ENCODE peak calls at places on chromosome 5, in seven cellular contexts. B, N, G, Z, I, H and Q are unnamed samples.

GRCh38 chr5:57754616-57755015 is 272.0 kb upstream of the ACTBL2 start:
- DNase-seq in N (peak; percentile 73), Z (no peak), I (no peak), H (no peak), B (no peak), G (no peak), Q (no peak)

GRCh38 chr5:111930905-111931461 is 174.0 kb upstream of the NREP start:
- DNase-seq in N (peak; percentile 77), G (no peak), B (no peak), I (no peak), Z (no peak), H (no peak), Q (no peak)

GRCh38 chr5:133848306-133848924 is 120.0 kb downstream of the C5orf15 start:
- DNase-seq in H (peak; percentile 20), I (no peak), B (no peak), G (no peak), Z (no peak), N (no peak), Q (no peak)

GRCh38 chr5:127919006-127919796 is 164.4 kb upstream of the SLC12A2 start:
- DNase-seq in N (no peak), G (no peak), Z (no peak), H (no peak), I (no peak), B (no peak), Q (no peak)

GRCh38 chr5:101677961-101678360 is 618.1 kb downstream of the SLCO4C1 start:
- DNase-seq in B (no peak), H (no peak), Z (no peak), N (no peak), I (no peak), G (no peak), Q (no peak)

GRCh38 chr5:72397836-72398235 is 77.7 kb downstream of the PTCD2 start:
- DNase-seq in B (no peak), I (no peak), G (no peak), N (no peak), Z (no peak), H (no peak), Q (no peak)

GRCh38 chr5:142894749-142895148 is 124.6 kb downstream of the ARHGAP26 start:
- DNase-seq in N (peak; percentile 80), B (no peak), I (no peak), G (no peak), H (peak; percentile 25), Z (no peak), Q (no peak)

GRCh38 chr5:68289576-68289975 is 74.0 kb downstream of the PIK3R1 start:
- DNase-seq in I (no peak), B (no peak), G (no peak), Z (no peak), N (no peak), H (no peak), Q (no peak)

GRCh38 chr5:60076746-60077145 is 183.2 kb upstream of the PDE4D start:
- DNase-seq in G (no peak), I (no peak), H (no peak), B (no peak), N (no peak), Z (no peak), Q (no peak)

GRCh38 chr5:90983148-90983547 is 400.0 kb downstream of the ARRDC3 start:
- DNase-seq in G (no peak), B (peak; percentile 51), I (peak; percentile 47), Z (no peak), H (peak; percentile 66), N (peak; percentile 84), Q (no peak)

GRCh38 chr5:159916841-159917761 is 819 bp downstream of the ADRA1B start:
- DNase-seq in G (no peak), Z (no peak), H (no peak), B (peak; percentile 39), N (no peak), I (no peak), Q (no peak)

GRCh38 chr5:126054593-126055347 is 368.4 kb upstream of the GRAMD2B start:
- DNase-seq in N (no peak), H (no peak), I (no peak), B (no peak), Z (no peak), G (no peak), Q (no peak)

GRCh38 chr5:17037751-17038150 is 101.7 kb upstream of the MYO10 start:
- DNase-seq in I (no peak), B (no peak), Z (no peak), N (peak; percentile 65), G (no peak), H (no peak), Q (no peak)

GRCh38 chr5:38148021-38148625 is 110.2 kb upstream of the EGFLAM start:
- DNase-seq in G (no peak), I (no peak), B (no peak), H (peak; percentile 99), N (no peak), Z (no peak), Q (no peak)

GRCh38 chr5:142929602-142930001 is 159.4 kb downstream of the ARHGAP26 start:
- DNase-seq in B (no peak), N (no peak), Z (no peak), H (no peak), G (no peak), I (no peak), Q (no peak)

GRCh38 chr5:32144637-32145207 is 29.4 kb downstream of the GOLPH3 start:
- DNase-seq in H (no peak), B (no peak), I (no peak), N (no peak), G (no peak), Z (no peak), Q (no peak)

DNA sequence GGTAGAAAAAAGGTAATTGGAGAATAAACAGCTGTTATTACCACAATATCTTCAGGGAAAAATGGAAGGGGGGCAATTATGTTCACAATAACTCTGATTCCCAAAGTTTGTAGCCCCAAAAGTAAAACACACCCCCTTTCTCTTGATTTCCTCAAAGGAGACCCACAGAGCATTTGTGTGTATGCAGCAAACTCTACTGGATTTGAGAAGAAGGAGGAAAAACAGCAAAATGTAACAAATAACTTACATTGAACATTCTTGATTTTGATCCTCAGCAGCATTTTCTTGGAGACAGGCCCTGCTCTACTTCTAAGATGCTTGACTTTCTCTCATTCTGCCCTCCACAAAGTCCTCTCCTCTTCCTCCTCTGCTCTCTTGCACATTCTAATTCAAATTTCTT is 420.8 kb upstream of the EDIL3 start:
- DNase-seq in Z (no peak), H (no peak), I (no peak), G (no peak), B (no peak), N (no peak), Q (no peak)
- TF ChIP-seq CEBPB in Z (no peak), H (no peak), I (no peak), G (no peak), B (no peak), N (no peak), Q (no peak)

GRCh38 chr5:33631139-33631538 is 190.4 kb downstream of the TARS1 start:
- DNase-seq in N (no peak), G (no peak), H (no peak), Z (no peak), I (no peak), B (no peak), Q (no peak)

GRCh38 chr5:33639478-33639877 is 198.7 kb downstream of the TARS1 start:
- DNase-seq in G (no peak), B (no peak), I (no peak), N (no peak), H (no peak), Z (no peak), Q (no peak)

GRCh38 chr5:33631786-33632185 is 191.0 kb downstream of the TARS1 start:
- DNase-seq in H (no peak), I (no peak), Z (no peak), B (no peak), N (peak; percentile 21), G (no peak), Q (peak; percentile 76)

GRCh38 chr5:33641722-33642505 is 201.1 kb downstream of the TARS1 start:
- DNase-seq in G (no peak), Z (no peak), I (no peak), H (no peak), N (peak; percentile 50), B (no peak), Q (peak; percentile 37)

DNA sequence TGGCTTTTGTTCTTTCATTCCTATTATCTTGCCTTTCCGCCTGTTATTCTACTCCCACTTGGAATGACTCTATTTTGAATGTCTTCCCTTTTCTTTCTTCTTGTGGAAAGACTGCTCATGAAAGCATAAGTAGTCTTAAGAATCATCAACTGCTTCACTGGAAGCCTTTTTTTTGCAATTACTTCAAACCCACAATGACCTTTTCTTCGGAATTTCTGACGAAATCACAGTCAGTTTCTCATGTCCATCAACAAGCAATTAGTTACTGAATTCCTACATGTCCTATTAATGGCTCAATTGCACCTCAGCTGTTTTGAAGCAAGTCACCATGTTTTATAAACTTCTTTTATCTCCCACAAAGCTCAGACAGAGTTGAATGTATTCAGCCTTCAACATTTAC is 196.2 kb downstream of the TARS1 start:
- DNase-seq in N (no peak), H (no peak), Z (no peak), I (no peak), G (no peak), B (no peak), Q (no peak)
- TF ChIP-seq CEBPB in N (no peak), H (no peak), Z (no peak), I (no peak), G (no peak), B (no peak), Q (no peak)

DNA sequence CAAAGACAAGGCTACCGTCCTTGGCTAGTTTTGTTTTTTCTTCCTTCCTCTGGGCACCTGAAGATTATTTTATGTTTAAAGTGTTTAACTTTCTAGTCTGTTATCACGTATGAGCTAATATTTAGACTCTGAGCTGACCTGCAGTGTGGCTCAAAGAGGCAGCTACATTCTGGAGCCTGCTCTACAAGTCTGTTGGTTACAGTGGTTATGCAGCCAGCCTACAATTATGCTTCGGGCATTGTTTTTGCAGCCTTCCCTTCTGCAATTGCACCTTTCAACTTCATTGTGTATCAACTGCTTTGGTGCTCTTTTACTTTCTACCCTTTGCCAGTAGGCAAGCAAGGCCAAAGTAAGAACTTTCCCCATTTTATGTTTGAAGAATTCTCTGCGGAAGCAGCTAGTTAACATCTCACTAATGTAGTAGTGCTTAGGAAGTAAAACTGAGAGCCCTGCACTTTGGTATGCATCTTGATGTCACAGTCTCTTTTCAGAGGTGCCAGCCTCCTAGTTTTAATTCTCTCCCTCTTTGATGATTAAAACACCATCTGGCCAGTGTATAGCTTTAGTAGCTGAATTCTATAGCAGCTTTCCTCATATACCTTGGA is 322.1 kb downstream of the FAM170A start:
- DNase-seq in G (no peak), I (no peak), H (no peak), Z (no peak), B (no peak), N (no peak), Q (no peak)
- TF ChIP-seq CEBPB in G (no peak), I (no peak), H (no peak), Z (no peak), B (no peak), N (no peak), Q (no peak)

GRCh38 chr5:138640855-138641254 is 65.7 kb upstream of the HSPA9 start:
- DNase-seq in N (no peak), B (no peak), G (no peak), H (no peak), I (no peak), Z (no peak), Q (no peak)
- TF ChIP-seq CEBPB in N (no peak), B (no peak), G (no peak), H (no peak), I (no peak), Z (no peak), Q (no peak)